ENCODE peak calls at places on chromosome 22, in ten cellular contexts. G is Panc1; W is astrocyte; S is pancreas; C is CD8-positive, alpha-beta memory T cell; I is psoas muscle; F is mesendoderm; M is body of pancreas; A is colonic mucosa; P is kidney. T is an unnamed sample. For H3K4me1 and H3K36me3, the result is how much of the 10 kb centered on the place peaks cover.

GRCh38 chr22:37186228-37186996 is 1.6 kb downstream of the C1QTNF6 start:
- DNase-seq in G (no peak), F (peak), I (peak), P (peak), S (peak), W (peak), C (peak), M (peak), A (no peak), T (peak)

GRCh38 chr22:21051836-21052400 is 6.2 kb downstream of the LRRC74B start:
- DNase-seq in P (peak), I (no peak), F (no peak), M (no peak), A (no peak), G (no peak), C (no peak), S (no peak), W (no peak), T (no peak)

GRCh38 chr22:47933891-47934290 is 1171.4 kb downstream of the TBC1D22A start:
- DNase-seq in G (no peak), M (no peak), C (no peak), S (no peak), I (no peak), P (no peak), A (no peak), W (no peak), F (no peak), T (no peak)

GRCh38 chr22:37378642-37379058 is 48.6 kb downstream of the ELFN2 start:
- DNase-seq in W (no peak), F (no peak), P (no peak), C (no peak), G (no peak), A (no peak), S (no peak), M (no peak), I (no peak), T (no peak)

GRCh38 chr22:17198188-17199130 is 20.8 kb downstream of the ADA2 start:
- DNase-seq in G (no peak), M (peak), C (no peak), S (no peak), A (no peak), P (peak), F (peak), I (peak), W (peak), T (peak)

GRCh38 chr22:46262449-46263207 is 515 bp downstream of the PKDREJ start:
- DNase-seq in F (peak), I (peak), C (no peak), M (peak), P (peak), W (peak), S (peak), G (no peak), A (peak), T (peak)

GRCh38 chr22:19488884-19489843 is 9.4 kb downstream of the CDC45 start:
- DNase-seq in C (no peak), W (no peak), S (no peak), I (no peak), P (no peak), G (no peak), A (no peak), F (no peak), M (peak), T (peak)

GRCh38 chr22:26714971-26715370 is 57.6 kb downstream of the MIAT start:
- DNase-seq in S (no peak), G (no peak), C (no peak), I (no peak), W (no peak), P (no peak), A (no peak), M (no peak), F (no peak), T (no peak)

GRCh38 chr22:47366026-47366767 is 603.7 kb downstream of the TBC1D22A start:
- DNase-seq in C (no peak), M (no peak), W (no peak), F (no peak), A (peak), I (no peak), S (no peak), G (no peak), P (no peak), T (no peak)

GRCh38 chr22:30866811-30867271 is 101.7 kb downstream of the MORC2 start:
- DNase-seq in S (no peak), C (no peak), A (no peak), G (no peak), F (peak), W (no peak), M (no peak), I (no peak), P (peak), T (no peak)

GRCh38 chr22:19960491-19961200 is 19.0 kb upstream of the TXNRD2 start:
- DNase-seq in I (no peak), W (no peak), A (no peak), M (no peak), S (peak), F (no peak), G (no peak), P (peak), C (no peak), T (no peak)

GRCh38 chr22:37827056-37827455 is 3.9 kb downstream of the GALR3 start:
- DNase-seq in F (no peak), W (no peak), I (peak), G (no peak), P (no peak), S (no peak), C (no peak), M (no peak), A (no peak), T (no peak)

GRCh38 chr22:45896961-45897538 is 79.9 kb downstream of the WNT7B start:
- DNase-seq in S (peak), W (no peak), P (peak), F (no peak), I (peak), A (no peak), G (no peak), C (no peak), M (no peak), T (no peak)

GRCh38 chr22:45006101-45006872 is 3.5 kb downstream of the PHF21B start:
- DNase-seq in M (no peak), G (no peak), I (no peak), P (no peak), W (no peak), F (peak), S (no peak), A (no peak), C (no peak), T (no peak)

GRCh38 chr22:49215840-49216239 is 611.8 kb downstream of the BRD1 start:
- DNase-seq in G (no peak), A (no peak), F (no peak), C (no peak), W (no peak), I (no peak), P (no peak), S (peak), M (no peak), T (no peak)

GRCh38 chr22:47375621-47376321 is 613.3 kb downstream of the TBC1D22A start:
- DNase-seq in W (no peak), P (no peak), F (no peak), S (no peak), G (no peak), M (no peak), C (no peak), I (no peak), A (no peak), T (no peak)

GRCh38 chr22:19524170-19525115 is at the start of gene CLDN5:
- DNase-seq in P (no peak), C (no peak), W (no peak), M (no peak), I (peak), A (no peak), S (no peak), G (no peak), F (peak), T (no peak)

GRCh38 chr22:44305455-44305854 is 7.3 kb downstream of the SHISAL1 start:
- DNase-seq in C (no peak), P (no peak), S (peak), M (no peak), I (no peak), W (no peak), G (no peak), A (no peak), F (no peak), T (no peak)

GRCh38 chr22:22771696-22772377 is 115.8 kb upstream of the IGLL5 start:
- DNase-seq in I (no peak), F (no peak), S (no peak), G (no peak), W (no peak), A (no peak), M (no peak), P (peak), C (no peak), T (no peak)

GRCh38 chr22:33051960-33052839 is 6.0 kb downstream of the SYN3 start:
- DNase-seq in P (no peak), W (no peak), M (no peak), F (peak), A (no peak), I (no peak), G (no peak), S (no peak), C (no peak), T (no peak)
- H3K27ac ChIP-seq in P (no peak), W (no peak), M (no peak), F (no peak), A (no peak), I (no peak), G (no peak), S (no peak), C (no peak), T (no peak)

GRCh38 chr22:27996529-27996925 is 77.5 kb upstream of the PITPNB start:
- DNase-seq in G (no peak), W (no peak), C (no peak), I (no peak), M (no peak), F (no peak), P (no peak), S (no peak), A (no peak), T (no peak)

GRCh38 chr22:27995801-27996528 is 76.9 kb upstream of the PITPNB start:
- DNase-seq in W (no peak), S (no peak), I (peak), F (no peak), C (no peak), P (peak), A (no peak), G (no peak), M (no peak), T (no peak)

GRCh38 chr22:27993774-27994350 is 74.8 kb upstream of the PITPNB start:
- DNase-seq in G (no peak), W (no peak), C (no peak), S (no peak), P (no peak), F (no peak), I (no peak), A (no peak), M (no peak), T (no peak)

GRCh38 chr22:27993201-27993635 is 74.2 kb upstream of the PITPNB start:
- DNase-seq in A (no peak), I (no peak), F (no peak), C (no peak), G (no peak), P (peak), M (no peak), W (no peak), S (no peak), T (no peak)

GRCh38 chr22:27994481-27995331 is 75.7 kb upstream of the PITPNB start:
- DNase-seq in S (no peak), C (no peak), P (no peak), I (peak), F (no peak), W (no peak), M (no peak), A (no peak), G (no peak), T (no peak)
- H3K4me1 ChIP-seq in S (under half), C (under half), P (under half), I (under half), F (under half), W (under half), M (under half), A (under half), G (under half), T (under half)

GRCh38 chr22:50517495-50518260 is 7.7 kb downstream of the SCO2 start:
- DNase-seq in F (peak), C (no peak), P (no peak), W (no peak), A (no peak), G (no peak), M (no peak), I (no peak), S (peak), T (no peak)

GRCh38 chr22:50520826-50521453 is 4.5 kb downstream of the SCO2 start:
- DNase-seq in M (no peak), F (no peak), A (no peak), P (no peak), W (no peak), G (no peak), S (peak), C (no peak), I (no peak), T (no peak)

GRCh38 chr22:50519151-50519550 is 6.2 kb downstream of the SCO2 start:
- DNase-seq in C (no peak), A (no peak), I (no peak), M (no peak), P (no peak), W (no peak), S (peak), G (no peak), F (no peak), T (no peak)

GRCh38 chr22:50516891-50517290 is 8.5 kb downstream of the SCO2 start:
- DNase-seq in P (no peak), A (no peak), G (no peak), M (no peak), F (no peak), S (no peak), C (no peak), W (no peak), I (no peak), T (no peak)

DNA sequence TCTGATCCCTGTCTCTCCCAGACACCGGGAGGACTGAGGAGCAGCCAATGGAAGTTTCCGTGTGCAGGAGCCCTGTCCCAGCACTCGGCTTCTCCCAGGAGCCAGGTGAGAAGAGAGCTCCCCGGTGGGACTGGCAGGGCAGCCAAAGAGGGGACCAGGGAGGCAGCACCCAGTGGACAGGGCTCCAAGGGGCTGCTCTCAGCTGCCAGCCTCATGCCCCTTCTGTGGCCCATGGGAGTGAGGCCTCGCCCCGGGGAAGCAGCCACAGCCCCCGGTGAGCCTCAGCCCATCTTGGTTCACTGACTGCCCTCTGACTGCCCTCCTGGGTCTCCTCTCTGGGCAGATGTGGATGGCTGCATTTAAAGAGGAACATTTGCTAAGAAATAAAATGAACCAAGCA is 6.8 kb downstream of the SCO2 start:
- DNase-seq in W (no peak), F (no peak), M (no peak), C (no peak), A (no peak), P (no peak), S (peak), I (no peak), G (no peak), T (no peak)
- H3K36me3 ChIP-seq in W (under half), F (under half), M (under half), C (under half), A (under half), P (under half), S (half or more), I (half or more), G (under half), T (under half)

DNA sequence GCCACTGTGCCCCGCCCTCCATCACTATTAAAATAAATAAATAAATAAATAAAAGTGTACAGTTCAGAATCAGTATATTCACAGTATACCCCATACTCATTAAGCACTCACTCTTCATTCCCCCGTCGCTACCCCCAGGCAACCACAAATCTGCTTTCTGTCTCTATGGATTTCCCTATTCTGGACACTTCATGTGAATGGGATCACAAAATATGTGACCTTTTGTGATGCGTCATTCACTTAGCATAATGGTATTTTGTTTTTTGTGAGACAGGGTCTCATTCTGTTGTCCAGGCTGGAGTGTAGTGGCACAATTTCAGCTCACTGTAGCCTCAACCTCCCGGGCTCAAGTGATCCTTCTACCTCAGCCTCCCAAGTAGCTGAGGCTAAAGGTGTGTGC is 52.8 kb downstream of the RBX1 start:
- DNase-seq in G (no peak), M (no peak), S (no peak), I (no peak), C (no peak), F (no peak), P (no peak), A (no peak), W (no peak), T (no peak)
- H3K27ac ChIP-seq in G (no peak), M (no peak), S (no peak), I (no peak), C (no peak), F (no peak), P (no peak), A (no peak), W (no peak), T (no peak)

GRCh38 chr22:35400335-35400680 is 368 bp downstream of the MCM5 start:
- DNase-seq in I (no peak), W (no peak), S (no peak), C (no peak), P (peak), F (peak), A (no peak), M (no peak), G (no peak), T (no peak)

GRCh38 chr22:35399678-35400334 is at the start of gene MCM5:
- DNase-seq in W (peak), A (peak), G (peak), I (peak), C (peak), F (peak), S (peak), P (peak), M (peak), T (peak)

GRCh38 chr22:35397095-35397904 is 2.6 kb upstream of the MCM5 start:
- DNase-seq in F (peak), A (no peak), M (peak), W (no peak), P (no peak), C (no peak), S (no peak), I (no peak), G (no peak), T (no peak)

GRCh38 chr22:35398574-35398973 is 1.4 kb upstream of the MCM5 start:
- DNase-seq in G (no peak), F (no peak), S (no peak), M (no peak), P (no peak), A (no peak), W (no peak), I (no peak), C (no peak), T (no peak)

DNA sequence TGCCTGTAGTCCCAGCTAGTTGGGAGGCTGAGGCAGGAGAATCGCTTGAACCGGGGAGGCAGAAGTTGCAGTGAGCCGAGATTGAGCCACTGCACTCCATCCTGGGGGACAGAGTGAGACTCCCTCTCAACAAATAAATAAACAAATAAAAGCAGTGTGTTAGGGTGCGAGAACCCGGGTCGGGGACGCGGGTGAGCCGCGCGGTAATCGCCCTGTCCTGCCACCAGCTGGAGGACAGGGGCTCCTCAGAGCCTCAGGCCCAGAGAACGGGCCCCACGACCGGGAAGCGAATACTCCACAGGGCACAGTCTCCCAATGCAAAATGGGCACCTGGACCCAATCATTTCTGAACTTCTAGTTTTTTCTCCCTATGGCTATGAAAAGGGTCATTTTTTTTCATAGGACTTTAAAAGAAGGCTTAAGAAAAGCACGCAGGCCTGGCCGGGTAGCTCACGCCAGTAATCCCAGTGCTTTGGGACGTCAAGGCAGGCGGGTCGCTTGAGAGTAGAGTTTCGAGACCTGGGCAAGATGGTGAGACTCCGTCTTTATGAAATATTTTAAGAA is 744 bp upstream of the MCM5 start:
- DNase-seq in A (no peak), C (no peak), I (no peak), M (no peak), W (no peak), G (no peak), S (no peak), F (peak), P (peak), T (no peak)
- H3K4me1 ChIP-seq in A (under half), C (under half), I (under half), M (under half), W (under half), G (under half), S (under half), F (under half), P (under half), T (under half)

GRCh38 chr22:24392218-24392931 is 35.0 kb upstream of the ADORA2A start:
- DNase-seq in I (no peak), M (no peak), G (no peak), C (no peak), S (no peak), F (no peak), W (no peak), P (no peak), A (no peak), T (peak)
- H3K36me3 ChIP-seq in I (under half), M (under half), G (under half), C (under half), S (under half), F (under half), W (under half), P (under half), A (under half), T (under half)

GRCh38 chr22:29343313-29343805 is 27.9 kb upstream of the RASL10A start:
- DNase-seq in S (peak), M (peak), F (no peak), W (peak), C (no peak), G (no peak), I (peak), P (no peak), A (no peak), T (no peak)

GRCh38 chr22:29342177-29342576 is 26.7 kb upstream of the RASL10A start:
- DNase-seq in G (no peak), A (no peak), P (no peak), F (no peak), W (no peak), I (no peak), M (peak), S (no peak), C (no peak), T (no peak)

GRCh38 chr22:29345932-29346331 is 30.4 kb upstream of the RASL10A start:
- DNase-seq in I (peak), W (no peak), G (no peak), F (no peak), M (no peak), C (no peak), P (no peak), S (no peak), A (no peak), T (no peak)

GRCh38 chr22:29342577-29343312 is 27.2 kb upstream of the RASL10A start:
- DNase-seq in A (no peak), C (no peak), W (no peak), P (no peak), G (no peak), S (peak), I (no peak), F (no peak), M (peak), T (no peak)

DNA sequence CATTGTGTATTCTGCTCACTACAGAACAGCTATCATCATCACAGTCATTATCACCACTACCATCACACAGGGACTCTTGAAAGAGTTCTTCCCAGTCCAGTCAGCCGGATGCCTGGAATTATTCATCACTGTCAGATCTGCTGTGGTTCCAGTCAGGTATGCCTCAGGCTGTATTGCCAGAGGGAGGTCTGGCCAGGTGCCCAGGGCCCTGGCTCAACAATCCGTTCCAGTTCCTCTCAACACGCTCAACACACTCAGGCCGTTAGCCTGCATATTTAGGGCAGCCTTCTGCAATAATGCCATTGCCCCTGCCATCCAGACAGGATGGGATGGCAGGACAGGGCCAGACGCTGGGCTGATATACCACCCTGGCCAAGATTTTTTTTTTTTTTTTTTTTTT is 28.6 kb upstream of the RASL10A start:
- DNase-seq in F (peak), W (peak), I (peak), C (no peak), S (peak), A (no peak), G (peak), M (peak), P (no peak), T (no peak)
- H3K27ac ChIP-seq in F (no peak), W (peak), I (peak), C (no peak), S (peak), A (no peak), G (no peak), M (peak), P (no peak), T (no peak)

GRCh38 chr22:39444937-39445465 is 11.8 kb upstream of the MGAT3 start:
- DNase-seq in P (peak), M (no peak), A (no peak), F (no peak), G (no peak), S (no peak), C (no peak), I (no peak), W (no peak), T (no peak)
- H3K4me1 ChIP-seq in P (under half), M (under half), A (under half), F (under half), G (under half), S (under half), C (under half), I (under half), W (under half), T (under half)

T was measured in small intestine.